ENCODE peak calls at places on chromosome 19, in six cellular contexts. P is cardiac muscle cell, T is AG10803, X is K562, K is foreskin fibroblast, R is BE2C. N is an unnamed sample.

GRCh38 chr19:40270362-40271089 is 14.6 kb downstream of the AKT2 start:
- DNase-seq in X (peak; percentile 57), T (no peak), K (no peak), P (no peak), R (no peak), N (no peak)

GRCh38 chr19:18869781-18870530 is 26.0 kb downstream of the CERS1 start:
- DNase-seq in X (no peak), T (no peak), R (no peak), P (no peak), K (no peak), N (no peak)

GRCh38 chr19:7516281-7516862 is 469 bp downstream of the ZNF358 start:
- DNase-seq in P (peak; percentile 43), R (no peak), T (no peak), X (no peak), K (no peak), N (no peak)

GRCh38 chr19:4023600-4024398 is 16.3 kb downstream of the PIAS4 start:
- DNase-seq in P (no peak), K (no peak), T (no peak), X (no peak), R (no peak), N (no peak)

GRCh38 chr19:19568802-19569756 is 31.0 kb downstream of the CILP2 start:
- DNase-seq in K (peak; percentile 57), P (no peak), R (no peak), X (no peak), T (peak; percentile 50), N (no peak)

GRCh38 chr19:54792814-54793213 is 10.6 kb upstream of the KIR2DL4 start:
- DNase-seq in T (no peak), K (no peak), X (no peak), R (no peak), P (no peak), N (no peak)

GRCh38 chr19:17103177-17103576 is 27.6 kb downstream of the MYO9B start:
- DNase-seq in T (no peak), R (no peak), K (no peak), X (peak; percentile 49), P (no peak), N (no peak)

GRCh38 chr19:27776020-27776419 is 1436.9 kb downstream of the UQCRFS1 start:
- DNase-seq in K (peak; percentile 17), T (peak; percentile 40), R (peak; percentile 63), X (no peak), P (no peak), N (no peak)

GRCh38 chr19:41527079-41527478 is 48.9 kb upstream of the CEACAM21 start:
- DNase-seq in P (no peak), X (no peak), R (no peak), K (peak; percentile 20), T (no peak), N (no peak)

GRCh38 chr19:57558525-57558924 is 1.1 kb downstream of the ZNF550 start:
- DNase-seq in K (no peak), T (peak; percentile 15), P (peak; percentile 23), X (peak; percentile 25), R (no peak), N (no peak)

GRCh38 chr19:29259867-29260281 is 46.9 kb upstream of the UQCRFS1 start:
- DNase-seq in T (no peak), K (no peak), R (no peak), X (no peak), P (peak; percentile 70), N (no peak)

GRCh38 chr19:46714523-46715106 is 2.3 kb downstream of the PRKD2 start:
- DNase-seq in K (no peak), T (no peak), P (no peak), X (no peak), R (no peak), N (no peak)

GRCh38 chr19:3132971-3133792 is 2.7 kb upstream of the GNA15 start:
- DNase-seq in K (peak; percentile 79), X (peak; percentile 62), R (no peak), T (peak; percentile 82), P (no peak), N (no peak)

GRCh38 chr19:468587-469256 is 7.9 kb upstream of the SHC2 start:
- DNase-seq in R (no peak), P (no peak), T (no peak), X (no peak), K (no peak), N (no peak)

GRCh38 chr19:35501684-35502083 is 11.4 kb upstream of the KRTDAP start:
- DNase-seq in P (no peak), K (no peak), T (no peak), X (no peak), R (no peak), N (no peak)

GRCh38 chr19:679418-680286 is 3.5 kb downstream of the FSTL3 start:
- DNase-seq in T (peak; percentile 72), K (peak; percentile 74), X (peak; percentile 61), P (peak; percentile 70), R (peak; percentile 53), N (no peak)

DNA sequence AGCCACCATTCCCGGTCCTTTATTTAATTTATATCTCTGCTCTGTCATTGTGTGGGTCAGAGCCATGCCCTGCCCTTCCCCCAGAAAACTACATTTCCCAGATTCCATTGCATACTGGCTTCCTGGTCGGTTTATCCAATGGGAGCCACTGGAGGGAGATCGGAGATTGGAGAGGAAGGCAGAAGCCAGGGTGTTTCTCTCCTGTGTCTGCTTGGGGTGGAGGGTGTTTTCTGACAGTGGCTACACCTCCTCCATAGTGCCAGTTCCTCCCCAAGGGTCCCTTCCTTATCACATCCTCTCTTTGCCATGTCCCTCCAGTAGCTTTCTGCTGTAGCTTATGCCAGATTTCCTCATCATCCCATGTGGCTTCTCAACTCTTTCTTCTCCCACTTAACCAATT is 19.0 kb downstream of the OLFM2 start:
- DNase-seq in K (peak; percentile 38), R (peak; percentile 50), P (peak; percentile 57), X (peak; percentile 90), T (peak; percentile 46), N (no peak)
- TF ChIP-seq CTCF in K (no peak), R (no peak), P (no peak), X (no peak), T (peak; percentile 20), N (no peak)

GRCh38 chr19:36973021-36973843 is 57.1 kb downstream of the ZNF568 start:
- DNase-seq in T (peak; percentile 69), P (peak; percentile 76), X (peak; percentile 25), K (peak; percentile 46), R (peak; percentile 91), N (peak; percentile 2)

GRCh38 chr19:36973844-36974195 is 57.7 kb downstream of the ZNF568 start:
- DNase-seq in P (no peak), K (no peak), T (no peak), R (no peak), X (no peak), N (no peak)

GRCh38 chr19:36972594-36972993 is 56.5 kb downstream of the ZNF568 start:
- DNase-seq in X (no peak), R (no peak), P (no peak), K (no peak), T (no peak), N (no peak)
- H3K4me3 ChIP-seq in X (no peak overlapping the region), R (peak overlapping the region; percentile 69), P (peak overlapping the region; percentile 59), K (peak overlapping the region; percentile 66), T (peak overlapping the region; percentile 76), N (peak overlapping the region; percentile 41)

DNA sequence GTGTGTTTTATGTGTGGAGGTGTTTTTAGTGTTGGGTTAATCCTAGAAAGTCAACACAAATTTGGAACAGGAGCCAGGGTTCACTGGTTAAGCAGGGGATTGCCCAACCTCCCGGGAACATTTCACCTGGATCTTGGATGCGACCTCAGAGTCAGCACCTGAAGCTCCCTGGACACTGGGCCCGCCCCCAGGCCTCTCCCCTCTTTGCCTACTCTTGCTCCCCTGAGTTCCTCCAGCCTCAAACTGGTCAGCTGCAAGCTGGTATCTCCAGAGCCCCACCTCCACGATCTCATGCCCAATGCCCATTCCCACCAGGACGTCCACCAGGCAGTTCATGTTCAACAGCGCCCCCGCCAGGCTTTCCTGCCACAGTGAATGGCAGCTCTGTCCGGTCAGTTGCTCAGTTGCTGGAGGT is 9.7 kb downstream of the HSD17B14 start:
- DNase-seq in T (no peak), P (no peak), R (no peak), X (no peak), K (no peak), N (no peak)
- TF ChIP-seq CTCF in T (peak; percentile 13), P (peak; percentile 18), R (peak; percentile 36), X (peak; percentile 22), K (no peak), N (no peak)

GRCh38 chr19:15696654-15697194 is 23.8 kb downstream of the CYP4F12 start:
- DNase-seq in T (no peak), P (no peak), K (no peak), X (no peak), R (no peak), N (no peak)
- H3K4me3 ChIP-seq in T (no peak overlapping the region), P (no peak overlapping the region), K (no peak overlapping the region), X (peak overlapping the region; percentile 12), R (peak overlapping the region; percentile 35), N (no peak overlapping the region)

GRCh38 chr19:49064768-49065611 is at the start of gene NTF4:
- DNase-seq in X (peak; percentile 46), T (no peak), K (no peak), R (peak; percentile 69), P (peak; percentile 88), N (no peak)
- TF ChIP-seq CTCF in X (no peak), T (no peak), K (no peak), R (no peak), P (no peak), N (no peak)

GRCh38 chr19:37933965-37934364 is 27.0 kb downstream of the SIPA1L3 start:
- DNase-seq in X (no peak), P (peak; percentile 89), R (no peak), K (no peak), T (peak; percentile 59), N (no peak)
- H3K4me3 ChIP-seq in X (no peak overlapping the region), P (no peak overlapping the region), R (no peak overlapping the region), K (no peak overlapping the region), T (no peak overlapping the region), N (no peak overlapping the region)

DNA sequence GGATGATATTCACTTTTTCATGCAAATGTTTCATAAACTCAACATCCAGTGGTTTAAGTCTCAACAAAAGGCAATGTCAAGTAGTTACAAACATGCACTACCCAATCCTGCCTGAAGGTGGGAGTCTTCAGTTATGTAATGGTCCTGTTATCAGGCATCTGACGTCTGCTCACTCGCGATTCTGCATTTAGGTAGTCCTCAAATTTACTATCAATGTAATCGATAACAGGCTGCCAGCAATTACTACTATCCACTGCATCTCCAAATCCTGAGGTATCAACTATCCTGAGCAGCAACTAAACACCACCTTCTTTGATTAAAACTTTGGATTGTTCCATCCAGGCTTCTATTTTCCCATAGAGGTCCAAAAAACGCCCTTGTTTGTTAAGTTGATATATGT is 51.2 kb downstream of the NLRP12 start:
- DNase-seq in R (peak; percentile 59), T (peak; percentile 58), P (peak; percentile 74), X (peak; percentile 38), K (peak; percentile 35), N (peak; percentile 30)
- TF ChIP-seq CTCF in R (peak; percentile 72), T (peak; percentile 79), P (peak; percentile 78), X (peak; percentile 75), K (peak; percentile 64), N (peak; percentile 62)

N was measured in HFF-Myc.